ENCODE peak calls at places on chromosomes 4 and X, in ten cellular contexts. One of them, this sample, is unnamed.

GRCh38 chrX:111779582-111779981 is 96.4 kb upstream of the TRPC5OS start:
- DNase-seq in breast epithelium: no peak
- DNase-seq in A549: peak; percentile 1
- DNase-seq in upper lobe of left lung: no peak
- DNase-seq in HCT116: no peak
- DNase-seq in stomach: no peak
- DNase-seq in uterus: no peak
- DNase-seq in heart left ventricle: no peak
- DNase-seq in H1: no peak
- DNase-seq in ovary: no peak
- DNase-seq in this sample: no peak

GRCh38 chrX:28039258-28039657 is 58.0 kb upstream of the DCAF8L1 start:
- DNase-seq in H1: no peak
- DNase-seq in breast epithelium: no peak
- DNase-seq in ovary: no peak
- DNase-seq in heart left ventricle: no peak
- DNase-seq in upper lobe of left lung: no peak
- DNase-seq in stomach: no peak
- DNase-seq in A549: no peak
- DNase-seq in uterus: no peak
- DNase-seq in HCT116: no peak
- DNase-seq in this sample: no peak

GRCh38 chrX:20373063-20373462 is 106.4 kb upstream of the RPS6KA3 start:
- DNase-seq in upper lobe of left lung: no peak
- DNase-seq in H1: no peak
- DNase-seq in uterus: no peak
- DNase-seq in ovary: no peak
- DNase-seq in heart left ventricle: no peak
- DNase-seq in breast epithelium: no peak
- DNase-seq in HCT116: no peak
- DNase-seq in stomach: no peak
- DNase-seq in A549: no peak
- DNase-seq in this sample: no peak

GRCh38 chrX:9160698-9161329 is 126.9 kb upstream of the FAM9B start:
- DNase-seq in stomach: no peak
- DNase-seq in ovary: no peak
- DNase-seq in H1: no peak
- DNase-seq in A549: no peak
- DNase-seq in uterus: no peak
- DNase-seq in heart left ventricle: no peak
- DNase-seq in breast epithelium: no peak
- DNase-seq in upper lobe of left lung: no peak
- DNase-seq in HCT116: no peak
- DNase-seq in this sample: no peak

GRCh38 chrX:151871244-151871643 is 41.4 kb upstream of the MAGEA4 start:
- DNase-seq in ovary: no peak
- DNase-seq in A549: peak; percentile 85
- DNase-seq in stomach: no peak
- DNase-seq in uterus: no peak
- DNase-seq in upper lobe of left lung: no peak
- DNase-seq in H1: no peak
- DNase-seq in heart left ventricle: no peak
- DNase-seq in HCT116: peak; percentile 38
- DNase-seq in breast epithelium: no peak
- DNase-seq in this sample: no peak

GRCh38 chr4:188018262-188018661 is 22.7 kb downstream of the ZFP42 start:
- DNase-seq in breast epithelium: no peak
- DNase-seq in A549: no peak
- DNase-seq in heart left ventricle: no peak
- DNase-seq in H1: no peak
- DNase-seq in stomach: no peak
- DNase-seq in HCT116: no peak
- DNase-seq in ovary: no peak
- DNase-seq in upper lobe of left lung: no peak
- DNase-seq in uterus: no peak
- DNase-seq in this sample: no peak

GRCh38 chrX:103607385-103608304 is at the start of gene TCEAL3:
- DNase-seq in uterus: peak; percentile 76
- DNase-seq in ovary: peak; percentile 74
- DNase-seq in stomach: peak; percentile 57
- DNase-seq in upper lobe of left lung: peak; percentile 94
- DNase-seq in heart left ventricle: peak; percentile 54
- DNase-seq in breast epithelium: peak; percentile 60
- DNase-seq in H1: peak; percentile 69
- DNase-seq in HCT116: no peak
- DNase-seq in A549: no peak
- DNase-seq in this sample: peak; percentile 59

GRCh38 chrX:153307546-153308175 is 13.9 kb downstream of the PNMA6F start:
- DNase-seq in ovary: no peak
- DNase-seq in H1: no peak
- DNase-seq in heart left ventricle: no peak
- DNase-seq in HCT116: no peak
- DNase-seq in stomach: no peak
- DNase-seq in upper lobe of left lung: no peak
- DNase-seq in A549: no peak
- DNase-seq in breast epithelium: no peak
- DNase-seq in uterus: no peak
- DNase-seq in this sample: no peak

GRCh38 chr4:169133932-169134331 is 123.9 kb upstream of the CBR4 start:
- DNase-seq in uterus: no peak
- DNase-seq in stomach: peak; percentile 84
- DNase-seq in upper lobe of left lung: no peak
- DNase-seq in heart left ventricle: no peak
- DNase-seq in H1: no peak
- DNase-seq in HCT116: no peak
- DNase-seq in breast epithelium: peak; percentile 56
- DNase-seq in ovary: no peak
- DNase-seq in A549: no peak
- DNase-seq in this sample: no peak
- H3K27ac ChIP-seq in uterus: no peak overlapping the region
- H3K27ac ChIP-seq in stomach: peak overlapping the region; percentile 53
- H3K27ac ChIP-seq in upper lobe of left lung: peak overlapping the region; percentile 75
- H3K27ac ChIP-seq in heart left ventricle: peak overlapping the region; percentile 25
- H3K27ac ChIP-seq in H1: no peak overlapping the region
- H3K27ac ChIP-seq in HCT116: no peak overlapping the region
- H3K27ac ChIP-seq in breast epithelium: peak overlapping the region; percentile 82
- H3K27ac ChIP-seq in ovary: no peak overlapping the region
- H3K27ac ChIP-seq in A549: no peak overlapping the region
- H3K27ac ChIP-seq in this sample: no peak overlapping the region

DNA sequence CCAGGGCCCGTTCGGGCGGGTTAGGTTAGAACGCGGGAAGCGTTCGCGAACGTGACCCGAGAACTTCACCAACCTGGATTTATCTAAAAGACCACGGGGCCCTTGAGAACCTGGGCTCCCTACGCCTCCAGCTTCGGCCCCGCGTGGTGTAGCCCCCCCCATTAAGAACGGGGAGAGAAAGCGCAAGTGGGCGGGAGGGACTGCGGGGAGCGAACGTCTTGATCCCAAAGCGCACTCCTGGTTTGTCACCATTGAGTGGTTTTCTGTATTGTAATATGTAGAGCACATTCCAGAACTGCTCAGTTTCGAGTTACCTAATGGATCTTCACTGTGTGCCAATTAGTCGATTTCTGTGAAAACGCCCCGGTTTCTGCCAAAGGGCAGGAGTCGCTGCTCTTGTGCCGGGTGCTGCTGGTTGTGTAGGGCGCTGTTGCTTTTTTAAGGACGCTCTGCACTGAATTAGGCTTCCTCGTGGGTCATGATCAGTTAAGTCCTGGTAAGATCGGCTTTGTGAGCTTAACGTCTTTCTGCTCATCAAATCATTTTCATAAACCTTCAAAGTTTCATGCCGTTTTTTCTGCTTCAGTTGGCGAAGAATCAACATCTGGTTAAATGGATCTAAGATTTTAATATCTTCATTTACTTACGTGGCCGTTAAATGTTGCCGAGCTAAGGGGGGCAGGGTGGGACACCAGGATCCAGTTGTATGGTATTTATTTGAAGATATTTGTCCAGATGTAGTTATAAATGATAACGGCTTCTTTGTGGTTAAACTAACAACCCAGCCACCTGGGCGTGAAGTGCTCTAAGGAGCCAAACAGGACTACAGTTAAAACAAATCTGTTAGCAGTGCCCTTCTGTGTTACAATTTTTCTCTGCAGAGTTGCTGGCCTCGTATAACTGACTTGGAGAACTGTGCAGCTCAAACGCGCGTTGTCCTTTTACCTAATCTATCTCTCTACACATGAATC is 808 bp downstream of the MND1 start:
- DNase-seq in stomach: no peak
- DNase-seq in H1: no peak
- DNase-seq in breast epithelium: no peak
- DNase-seq in uterus: no peak
- DNase-seq in ovary: peak; percentile 33
- DNase-seq in heart left ventricle: no peak
- DNase-seq in A549: peak; percentile 57
- DNase-seq in upper lobe of left lung: no peak
- DNase-seq in HCT116: peak; percentile 21
- DNase-seq in this sample: peak; percentile 65
- TF ChIP-seq POLR2A in stomach: no peak
- TF ChIP-seq POLR2A in H1: no peak
- TF ChIP-seq POLR2A in breast epithelium: no peak
- TF ChIP-seq POLR2A in uterus: no peak
- TF ChIP-seq POLR2A in ovary: no peak
- TF ChIP-seq POLR2A in heart left ventricle: no peak
- TF ChIP-seq POLR2A in A549: no peak
- TF ChIP-seq POLR2A in upper lobe of left lung: no peak
- TF ChIP-seq POLR2A in HCT116: no peak
- TF ChIP-seq POLR2A in this sample: no peak

GRCh38 chr4:143339497-143339896 is 2.8 kb downstream of the GAB1 start:
- DNase-seq in HCT116: no peak
- DNase-seq in ovary: no peak
- DNase-seq in heart left ventricle: no peak
- DNase-seq in upper lobe of left lung: no peak
- DNase-seq in uterus: no peak
- DNase-seq in breast epithelium: no peak
- DNase-seq in H1: no peak
- DNase-seq in stomach: no peak
- DNase-seq in A549: no peak
- DNase-seq in this sample: no peak

GRCh38 chr4:143338313-143338712 is 1.6 kb downstream of the GAB1 start:
- DNase-seq in heart left ventricle: no peak
- DNase-seq in H1: no peak
- DNase-seq in breast epithelium: no peak
- DNase-seq in stomach: no peak
- DNase-seq in uterus: no peak
- DNase-seq in upper lobe of left lung: no peak
- DNase-seq in HCT116: no peak
- DNase-seq in A549: no peak
- DNase-seq in ovary: no peak
- DNase-seq in this sample: no peak

GRCh38 chr4:143343276-143343831 is 6.7 kb downstream of the GAB1 start:
- DNase-seq in stomach: no peak
- DNase-seq in H1: no peak
- DNase-seq in ovary: no peak
- DNase-seq in upper lobe of left lung: no peak
- DNase-seq in heart left ventricle: no peak
- DNase-seq in uterus: no peak
- DNase-seq in A549: no peak
- DNase-seq in breast epithelium: no peak
- DNase-seq in HCT116: no peak
- DNase-seq in this sample: no peak

GRCh38 chr4:143344011-143344410 is 7.3 kb downstream of the GAB1 start:
- DNase-seq in H1: no peak
- DNase-seq in ovary: no peak
- DNase-seq in stomach: no peak
- DNase-seq in HCT116: no peak
- DNase-seq in uterus: no peak
- DNase-seq in A549: no peak
- DNase-seq in breast epithelium: no peak
- DNase-seq in heart left ventricle: no peak
- DNase-seq in upper lobe of left lung: no peak
- DNase-seq in this sample: no peak

DNA sequence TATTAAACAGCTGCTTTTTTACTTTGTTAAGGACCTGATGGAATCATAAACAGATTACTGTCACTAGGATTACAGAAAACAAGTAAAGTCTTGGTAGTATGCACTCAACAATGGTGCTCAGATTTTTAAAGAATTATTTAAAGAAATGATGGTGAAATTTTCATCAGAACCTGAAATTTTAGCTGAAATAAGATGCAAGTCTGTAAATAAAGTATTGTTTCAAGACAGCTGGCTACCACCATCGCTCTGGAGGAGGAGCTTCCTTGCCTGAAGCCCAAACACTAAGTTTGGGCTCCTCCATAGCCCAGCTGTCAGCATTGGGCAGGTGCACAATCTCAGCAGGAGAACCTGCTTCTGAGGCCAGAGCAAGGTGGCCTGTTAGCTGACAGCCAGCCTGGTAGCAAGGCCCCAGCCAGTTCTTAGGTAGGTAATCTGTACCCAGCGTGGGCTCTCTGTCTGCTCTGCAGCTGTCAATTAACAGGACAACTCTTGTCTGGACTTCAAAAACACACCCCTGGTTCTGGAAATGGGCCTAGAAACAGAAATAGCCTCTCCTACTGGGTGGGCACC is 4.6 kb downstream of the GAB1 start:
- DNase-seq in stomach: no peak
- DNase-seq in H1: no peak
- DNase-seq in ovary: no peak
- DNase-seq in uterus: no peak
- DNase-seq in breast epithelium: no peak
- DNase-seq in heart left ventricle: peak; percentile 36
- DNase-seq in HCT116: no peak
- DNase-seq in upper lobe of left lung: no peak
- DNase-seq in A549: no peak
- DNase-seq in this sample: no peak
- H3K4me1 ChIP-seq in stomach: peaks cover 48% of the 10 kb centered on the region
- H3K4me1 ChIP-seq in H1: peaks cover 4% of the 10 kb centered on the region
- H3K4me1 ChIP-seq in ovary: peaks cover 12% of the 10 kb centered on the region
- H3K4me1 ChIP-seq in uterus: peaks cover 7% of the 10 kb centered on the region
- H3K4me1 ChIP-seq in breast epithelium: peaks cover 12% of the 10 kb centered on the region
- H3K4me1 ChIP-seq in heart left ventricle: peaks cover 61% of the 10 kb centered on the region
- H3K4me1 ChIP-seq in HCT116: peaks cover 2% of the 10 kb centered on the region
- H3K4me1 ChIP-seq in upper lobe of left lung: peaks cover 45% of the 10 kb centered on the region
- H3K4me1 ChIP-seq in A549: no peaks in the 10 kb centered on the region
- H3K4me1 ChIP-seq in this sample: peaks cover 10% of the 10 kb centered on the region

GRCh38 chrX:38880460-38880859 is 79.2 kb downstream of the MID1IP1 start:
- DNase-seq in H1: no peak
- DNase-seq in stomach: no peak
- DNase-seq in heart left ventricle: no peak
- DNase-seq in A549: peak; percentile 34
- DNase-seq in breast epithelium: no peak
- DNase-seq in upper lobe of left lung: no peak
- DNase-seq in uterus: no peak
- DNase-seq in ovary: no peak
- DNase-seq in HCT116: no peak
- DNase-seq in this sample: no peak

GRCh38 chrX:38878674-38879375 is 77.6 kb downstream of the MID1IP1 start:
- DNase-seq in stomach: no peak
- DNase-seq in uterus: no peak
- DNase-seq in breast epithelium: no peak
- DNase-seq in HCT116: no peak
- DNase-seq in heart left ventricle: no peak
- DNase-seq in H1: no peak
- DNase-seq in A549: no peak
- DNase-seq in ovary: no peak
- DNase-seq in upper lobe of left lung: no peak
- DNase-seq in this sample: no peak

GRCh38 chrX:38881727-38882126 is 80.5 kb downstream of the MID1IP1 start:
- DNase-seq in H1: no peak
- DNase-seq in stomach: no peak
- DNase-seq in ovary: no peak
- DNase-seq in upper lobe of left lung: no peak
- DNase-seq in uterus: no peak
- DNase-seq in breast epithelium: no peak
- DNase-seq in heart left ventricle: no peak
- DNase-seq in A549: no peak
- DNase-seq in HCT116: no peak
- DNase-seq in this sample: no peak

GRCh38 chrX:38881066-38881465 is 79.8 kb downstream of the MID1IP1 start:
- DNase-seq in ovary: no peak
- DNase-seq in A549: no peak
- DNase-seq in uterus: no peak
- DNase-seq in heart left ventricle: no peak
- DNase-seq in upper lobe of left lung: no peak
- DNase-seq in breast epithelium: no peak
- DNase-seq in stomach: no peak
- DNase-seq in HCT116: no peak
- DNase-seq in H1: no peak
- DNase-seq in this sample: no peak

GRCh38 chrX:38879631-38880220 is 78.5 kb downstream of the MID1IP1 start:
- DNase-seq in A549: no peak
- DNase-seq in uterus: no peak
- DNase-seq in heart left ventricle: no peak
- DNase-seq in H1: no peak
- DNase-seq in breast epithelium: no peak
- DNase-seq in ovary: no peak
- DNase-seq in stomach: peak; percentile 32
- DNase-seq in HCT116: no peak
- DNase-seq in upper lobe of left lung: no peak
- DNase-seq in this sample: peak; percentile 51
- H3K27ac ChIP-seq in A549: no peak overlapping the region
- H3K27ac ChIP-seq in uterus: no peak overlapping the region
- H3K27ac ChIP-seq in heart left ventricle: no peak overlapping the region
- H3K27ac ChIP-seq in H1: no peak overlapping the region
- H3K27ac ChIP-seq in breast epithelium: no peak overlapping the region
- H3K27ac ChIP-seq in ovary: no peak overlapping the region
- H3K27ac ChIP-seq in stomach: peak overlapping the region; percentile 57
- H3K27ac ChIP-seq in HCT116: no peak overlapping the region
- H3K27ac ChIP-seq in upper lobe of left lung: peak overlapping the region; percentile 21
- H3K27ac ChIP-seq in this sample: no peak overlapping the region

This sample was measured in Peyer's patch.